ENCODE peak calls at places on chromosomes 13 and 19, in six cellular contexts. G is K562, P is GM12878, B is HCT116, F is HepG2, X is upper lobe of left lung. M is an unnamed sample.

GRCh38 chr19:40671404-40671803 is 19.0 kb downstream of the NUMBL start:
- ATAC-seq in G (no peak), P (no peak), B (no peak), F (no peak), X (no peak), M (no peak)

GRCh38 chr19:35095667-35096368 is 19.8 kb upstream of the FXYD3 start:
- ATAC-seq in G (peak; percentile 59), P (no peak), B (peak; percentile 49), F (peak; percentile 37), X (no peak), M (no peak)

GRCh38 chr19:3250675-3251074 is 26.2 kb downstream of the CELF5 start:
- ATAC-seq in G (peak; percentile 85), P (peak; percentile 81), B (peak; percentile 89), F (peak; percentile 77), X (no peak), M (no peak)

GRCh38 chr19:40512473-40513344 is 45.9 kb downstream of the SPTBN4 start:
- ATAC-seq in G (no peak), P (no peak), B (no peak), F (no peak), X (no peak), M (no peak)

GRCh38 chr13:79457948-79458347 is 23.0 kb upstream of the NDFIP2 start:
- ATAC-seq in G (peak; percentile 94), P (peak; percentile 58), B (no peak), F (no peak), X (no peak), M (no peak)

GRCh38 chr19:45391346-45391745 is 13.5 kb downstream of the PPP1R13L start:
- ATAC-seq in G (peak; percentile 97), P (peak; percentile 97), B (peak; percentile 89), F (peak; percentile 90), X (no peak), M (no peak)

GRCh38 chr13:110836600-110836903 is 78.3 kb downstream of the ANKRD10 start:
- ATAC-seq in G (no peak), P (no peak), B (no peak), F (no peak), X (no peak), M (no peak)

GRCh38 chr13:97276862-97277269 is 54.7 kb downstream of the MBNL2 start:
- ATAC-seq in G (no peak), P (peak; percentile 69), B (no peak), F (no peak), X (no peak), M (no peak)

GRCh38 chr13:98349731-98350305 is 172.7 kb upstream of the RNF113B start:
- ATAC-seq in G (peak; percentile 91), P (peak; percentile 71), B (peak; percentile 78), F (peak; percentile 87), X (peak; percentile 23), M (no peak)

GRCh38 chr13:32426191-32426980 is 1.5 kb downstream of the N4BP2L1 start:
- ATAC-seq in G (no peak), P (peak; percentile 60), B (no peak), F (no peak), X (peak; percentile 56), M (no peak)

GRCh38 chr19:57559008-57559403 is 657 bp downstream of the ZNF550 start:
- ATAC-seq in G (peak; percentile 76), P (peak; percentile 72), B (no peak), F (peak; percentile 76), X (peak; percentile 68), M (no peak)

GRCh38 chr13:49330546-49330864 is 82.8 kb downstream of the CDADC1 start:
- ATAC-seq in G (no peak), P (no peak), B (no peak), F (no peak), X (no peak), M (no peak)

GRCh38 chr13:71964491-71965108 is 97.6 kb upstream of the DACH1 start:
- ATAC-seq in G (no peak), P (no peak), B (no peak), F (no peak), X (no peak), M (no peak)

GRCh38 chr13:96744665-96745331 is 249.5 kb downstream of the OXGR1 start:
- ATAC-seq in G (no peak), P (no peak), B (no peak), F (no peak), X (no peak), M (no peak)

GRCh38 chr19:4583961-4584669 is 24.6 kb upstream of the SEMA6B start:
- ATAC-seq in G (peak; percentile 78), P (peak; percentile 66), B (peak; percentile 57), F (peak; percentile 89), X (no peak), M (no peak)

GRCh38 chr19:778910-779653 is 18.2 kb upstream of the PTBP1 start:
- ATAC-seq in G (no peak), P (no peak), B (no peak), F (peak; percentile 41), X (peak; percentile 44), M (peak; percentile 79)

GRCh38 chr13:99297330-99297729 is 9.9 kb downstream of the GPR183 start:
- ATAC-seq in G (no peak), P (peak; percentile 1), B (no peak), F (no peak), X (no peak), M (no peak)

GRCh38 chr13:40060318-40061007 is 405.0 kb downstream of the COG6 start:
- ATAC-seq in G (no peak), P (peak; percentile 86), B (no peak), F (peak; percentile 12), X (no peak), M (peak; percentile 59)

GRCh38 chr13:29934531-29935308 is 84.3 kb upstream of the UBL3 start:
- ATAC-seq in G (no peak), P (peak; percentile 25), B (no peak), F (peak; percentile 31), X (no peak), M (no peak)

GRCh38 chr19:5337886-5338595 is 2.6 kb downstream of the PTPRS start:
- ATAC-seq in G (no peak), P (peak; percentile 3), B (no peak), F (no peak), X (no peak), M (no peak)

GRCh38 chr13:80707000-80707983 is 366.4 kb upstream of the SPRY2 start:
- ATAC-seq in G (peak; percentile 20), P (no peak), B (no peak), F (no peak), X (no peak), M (no peak)

DNA sequence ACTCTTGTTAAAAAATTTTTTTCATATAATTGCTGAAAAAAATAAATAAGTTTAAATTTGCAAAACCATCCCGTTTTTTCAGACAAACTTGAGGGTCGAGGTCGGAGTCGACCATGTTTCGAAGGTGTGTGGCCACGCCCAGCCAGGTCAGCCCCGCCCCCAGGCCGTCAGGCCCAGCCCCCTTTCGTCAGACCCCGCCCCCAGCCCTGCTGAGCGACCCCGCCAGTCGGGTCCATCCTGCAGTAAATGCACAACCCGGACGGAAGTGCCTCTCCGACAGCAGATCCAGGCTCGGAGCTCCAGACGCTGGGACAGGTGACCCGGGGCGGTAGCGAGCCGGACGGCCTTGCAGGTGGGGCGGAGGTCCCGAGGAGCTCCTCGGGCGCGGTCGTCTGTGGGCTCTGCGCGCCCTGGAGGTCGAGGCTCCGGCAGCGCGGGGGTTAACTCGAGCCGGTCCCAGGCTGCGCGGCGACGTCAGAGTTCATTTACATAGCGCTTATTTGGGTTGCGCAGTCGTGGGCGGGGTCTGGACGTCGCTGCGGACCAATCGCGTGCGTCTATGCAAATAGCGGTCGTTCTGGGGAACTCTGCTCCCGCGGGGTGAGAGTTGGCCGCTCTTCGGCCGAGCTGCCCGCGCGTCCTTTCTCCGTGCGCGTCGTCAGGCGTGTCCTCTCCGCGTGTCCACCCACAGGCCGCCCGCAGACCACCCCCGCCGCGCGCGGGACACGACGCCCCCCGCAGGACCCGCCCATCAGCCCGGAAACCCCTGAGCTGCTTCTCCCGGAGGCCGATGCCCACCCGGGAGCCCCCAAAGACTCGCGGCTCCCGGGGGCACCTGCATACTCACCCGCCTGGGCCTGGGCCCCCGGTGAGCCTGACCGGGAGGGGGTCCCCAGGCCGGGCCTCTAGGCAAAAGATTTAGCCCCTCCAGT is at the start of gene OCEL1:
- ATAC-seq in G (peak; percentile 95), P (peak; percentile 97), B (peak; percentile 87), F (peak; percentile 92), X (peak; percentile 97), M (peak; percentile 98)
- TF ChIP-seq POLR2A in G (peak; percentile 91), P (peak; percentile 92), B (peak; percentile 77), F (peak; percentile 93), X (peak; percentile 29), M (peak; percentile 63)

GRCh38 chr13:91101436-91101835 is 246.1 kb upstream of the MIR17HG start:
- ATAC-seq in G (no peak), P (no peak), B (no peak), F (no peak), X (no peak), M (no peak)
- TF ChIP-seq POLR2AphosphoS5 in G (no peak), P (no peak), B (no peak), F (no peak), X (no peak), M (no peak)

GRCh38 chr19:17216058-17216670 is 1.0 kb downstream of the USE1 start:
- ATAC-seq in G (no peak), P (no peak), B (no peak), F (no peak), X (no peak), M (no peak)
- H3K27ac ChIP-seq in G (peak overlapping the region; percentile 99), P (no peak overlapping the region), B (peak overlapping the region; percentile 89), F (peak overlapping the region; percentile 97), X (no peak overlapping the region), M (peak overlapping the region; percentile 92)

DNA sequence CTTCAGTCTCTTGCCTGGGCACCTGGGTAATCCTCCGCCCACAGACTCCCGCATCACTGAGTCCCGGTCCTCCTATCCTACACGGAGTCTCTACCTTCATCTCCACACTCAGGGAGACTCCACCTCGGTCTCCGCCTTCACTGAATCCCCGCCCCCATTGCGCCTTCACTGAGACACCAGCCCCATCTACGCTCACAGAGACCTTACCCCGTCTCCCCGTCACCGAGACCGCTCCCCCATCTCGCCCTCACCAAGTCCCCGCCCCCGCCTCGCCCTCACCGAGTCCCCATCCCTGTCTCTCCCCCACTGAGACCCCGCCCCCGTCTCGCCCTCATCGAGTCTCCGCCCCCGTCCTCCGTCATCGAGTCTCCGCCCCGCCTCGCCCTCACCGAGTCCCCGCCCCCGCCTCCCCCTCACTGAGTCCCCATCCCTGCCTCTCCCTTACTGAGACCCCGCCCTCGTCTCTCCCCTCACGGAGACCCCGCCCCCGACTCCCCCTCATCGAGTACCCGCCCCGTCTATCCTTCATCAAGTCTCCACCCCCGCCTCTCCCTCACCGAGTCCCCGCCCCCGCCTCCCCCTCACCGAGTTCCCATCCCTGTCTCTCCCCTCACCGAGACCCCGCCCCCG is 23.1 kb upstream of the ZNF846 start:
- ATAC-seq in G (peak; percentile 73), P (peak; percentile 59), B (no peak), F (peak; percentile 69), X (peak; percentile 94), M (peak; percentile 79)
- TF ChIP-seq POLR2A in G (no peak), P (no peak), B (no peak), F (no peak), X (peak; percentile 23), M (no peak)

M was measured in gastroesophageal sphincter.